ENCODE peak calls at places on chromosomes 5 and 9, in nine cellular contexts. One of them, this sample, is unnamed.

GRCh38 chr5:54309237-54309636 is 1.1 kb downstream of the ARL15 start:
- DNase-seq in MM.1S: no peak
- DNase-seq in bronchial epithelial cell: peak; percentile 26
- DNase-seq in choroid plexus epithelial cell: peak; percentile 16
- DNase-seq in astrocyte of the cerebellum: no peak
- DNase-seq in GM13976: no peak
- DNase-seq in psoas muscle: no peak
- DNase-seq in OCI-LY7: peak; percentile 7
- DNase-seq in sigmoid colon: no peak
- DNase-seq in this sample: no peak

GRCh38 chr5:154198611-154199230 is 8.2 kb downstream of the GALNT10 start:
- DNase-seq in bronchial epithelial cell: peak; percentile 87
- DNase-seq in OCI-LY7: no peak
- DNase-seq in psoas muscle: no peak
- DNase-seq in astrocyte of the cerebellum: peak; percentile 24
- DNase-seq in sigmoid colon: no peak
- DNase-seq in MM.1S: no peak
- DNase-seq in GM13976: no peak
- DNase-seq in choroid plexus epithelial cell: peak; percentile 71
- DNase-seq in this sample: no peak

GRCh38 chr9:112051812-112052211 is 123.3 kb downstream of the SUSD1 start:
- DNase-seq in bronchial epithelial cell: no peak
- DNase-seq in GM13976: no peak
- DNase-seq in sigmoid colon: no peak
- DNase-seq in OCI-LY7: no peak
- DNase-seq in psoas muscle: no peak
- DNase-seq in choroid plexus epithelial cell: no peak
- DNase-seq in astrocyte of the cerebellum: no peak
- DNase-seq in MM.1S: no peak
- DNase-seq in this sample: no peak

GRCh38 chr9:119934497-119934896 is 565.3 kb upstream of the BRINP1 start:
- DNase-seq in sigmoid colon: no peak
- DNase-seq in OCI-LY7: no peak
- DNase-seq in choroid plexus epithelial cell: no peak
- DNase-seq in GM13976: no peak
- DNase-seq in astrocyte of the cerebellum: no peak
- DNase-seq in MM.1S: no peak
- DNase-seq in bronchial epithelial cell: no peak
- DNase-seq in psoas muscle: no peak
- DNase-seq in this sample: no peak

GRCh38 chr9:34559616-34560546 is 29.6 kb downstream of the CNTFR start:
- DNase-seq in GM13976: no peak
- DNase-seq in sigmoid colon: no peak
- DNase-seq in astrocyte of the cerebellum: no peak
- DNase-seq in bronchial epithelial cell: peak; percentile 62
- DNase-seq in choroid plexus epithelial cell: peak; percentile 72
- DNase-seq in OCI-LY7: no peak
- DNase-seq in MM.1S: no peak
- DNase-seq in psoas muscle: peak; percentile 91
- DNase-seq in this sample: no peak

GRCh38 chr5:14958196-14958595 is 86.6 kb upstream of the ANKH start:
- DNase-seq in bronchial epithelial cell: peak; percentile 76
- DNase-seq in sigmoid colon: no peak
- DNase-seq in psoas muscle: no peak
- DNase-seq in MM.1S: no peak
- DNase-seq in choroid plexus epithelial cell: no peak
- DNase-seq in astrocyte of the cerebellum: no peak
- DNase-seq in GM13976: no peak
- DNase-seq in OCI-LY7: no peak
- DNase-seq in this sample: no peak

GRCh38 chr5:53430618-53431252 is 49.7 kb upstream of the FST start:
- DNase-seq in OCI-LY7: peak; percentile 3
- DNase-seq in GM13976: no peak
- DNase-seq in bronchial epithelial cell: peak; percentile 73
- DNase-seq in MM.1S: no peak
- DNase-seq in astrocyte of the cerebellum: no peak
- DNase-seq in choroid plexus epithelial cell: peak; percentile 86
- DNase-seq in psoas muscle: no peak
- DNase-seq in sigmoid colon: no peak
- DNase-seq in this sample: no peak

GRCh38 chr5:116097301-116097700 is 12.5 kb downstream of the COMMD10 start:
- DNase-seq in bronchial epithelial cell: peak; percentile 45
- DNase-seq in MM.1S: no peak
- DNase-seq in choroid plexus epithelial cell: peak; percentile 8
- DNase-seq in OCI-LY7: no peak
- DNase-seq in sigmoid colon: no peak
- DNase-seq in psoas muscle: no peak
- DNase-seq in astrocyte of the cerebellum: no peak
- DNase-seq in GM13976: no peak
- DNase-seq in this sample: no peak

GRCh38 chr9:85702881-85703280 is 38.9 kb downstream of the AGTPBP1 start:
- DNase-seq in choroid plexus epithelial cell: no peak
- DNase-seq in GM13976: no peak
- DNase-seq in astrocyte of the cerebellum: no peak
- DNase-seq in sigmoid colon: no peak
- DNase-seq in MM.1S: no peak
- DNase-seq in bronchial epithelial cell: no peak
- DNase-seq in psoas muscle: no peak
- DNase-seq in OCI-LY7: no peak
- DNase-seq in this sample: no peak

GRCh38 chr5:2895876-2896275 is 144.4 kb upstream of the IRX2 start:
- DNase-seq in astrocyte of the cerebellum: no peak
- DNase-seq in MM.1S: no peak
- DNase-seq in bronchial epithelial cell: no peak
- DNase-seq in choroid plexus epithelial cell: no peak
- DNase-seq in OCI-LY7: no peak
- DNase-seq in sigmoid colon: no peak
- DNase-seq in psoas muscle: no peak
- DNase-seq in GM13976: no peak
- DNase-seq in this sample: no peak

GRCh38 chr5:94558028-94558427 is 60.4 kb downstream of the KIAA0825 start:
- DNase-seq in MM.1S: no peak
- DNase-seq in GM13976: no peak
- DNase-seq in sigmoid colon: no peak
- DNase-seq in bronchial epithelial cell: no peak
- DNase-seq in OCI-LY7: no peak
- DNase-seq in psoas muscle: no peak
- DNase-seq in choroid plexus epithelial cell: no peak
- DNase-seq in astrocyte of the cerebellum: no peak
- DNase-seq in this sample: no peak

GRCh38 chr9:84170521-84171141 is 169.9 kb downstream of the SLC28A3 start:
- DNase-seq in psoas muscle: peak; percentile 94
- DNase-seq in sigmoid colon: peak; percentile 90
- DNase-seq in MM.1S: no peak
- DNase-seq in GM13976: no peak
- DNase-seq in choroid plexus epithelial cell: peak; percentile 98
- DNase-seq in astrocyte of the cerebellum: peak; percentile 90
- DNase-seq in bronchial epithelial cell: peak; percentile 84
- DNase-seq in OCI-LY7: no peak
- DNase-seq in this sample: peak; percentile 86

GRCh38 chr5:11719888-11720481 is 184.3 kb downstream of the CTNND2 start:
- DNase-seq in MM.1S: peak; percentile 77
- DNase-seq in psoas muscle: no peak
- DNase-seq in OCI-LY7: peak; percentile 69
- DNase-seq in GM13976: peak; percentile 12
- DNase-seq in sigmoid colon: no peak
- DNase-seq in bronchial epithelial cell: peak; percentile 32
- DNase-seq in astrocyte of the cerebellum: peak; percentile 18
- DNase-seq in choroid plexus epithelial cell: peak; percentile 3
- DNase-seq in this sample: no peak

GRCh38 chr5:139759219-139759721 is 36.3 kb upstream of the PSD2 start:
- DNase-seq in choroid plexus epithelial cell: no peak
- DNase-seq in sigmoid colon: no peak
- DNase-seq in bronchial epithelial cell: no peak
- DNase-seq in OCI-LY7: no peak
- DNase-seq in GM13976: no peak
- DNase-seq in psoas muscle: no peak
- DNase-seq in astrocyte of the cerebellum: no peak
- DNase-seq in MM.1S: no peak
- DNase-seq in this sample: no peak

GRCh38 chr9:127130661-127131538 is 8.5 kb upstream of the ANGPTL2 start:
- DNase-seq in bronchial epithelial cell: peak; percentile 94
- DNase-seq in astrocyte of the cerebellum: peak; percentile 90
- DNase-seq in MM.1S: no peak
- DNase-seq in choroid plexus epithelial cell: peak; percentile 97
- DNase-seq in sigmoid colon: peak; percentile 93
- DNase-seq in OCI-LY7: no peak
- DNase-seq in GM13976: no peak
- DNase-seq in psoas muscle: peak; percentile 90
- DNase-seq in this sample: peak; percentile 88

GRCh38 chr5:151048526-151048925 is 28.1 kb downstream of the GPX3 start:
- DNase-seq in psoas muscle: peak; percentile 26
- DNase-seq in sigmoid colon: no peak
- DNase-seq in OCI-LY7: no peak
- DNase-seq in GM13976: no peak
- DNase-seq in choroid plexus epithelial cell: no peak
- DNase-seq in bronchial epithelial cell: no peak
- DNase-seq in MM.1S: no peak
- DNase-seq in astrocyte of the cerebellum: no peak
- DNase-seq in this sample: no peak
- TF ChIP-seq CTCF in psoas muscle: peak; percentile 25
- TF ChIP-seq CTCF in sigmoid colon: no peak
- TF ChIP-seq CTCF in OCI-LY7: no peak
- TF ChIP-seq CTCF in GM13976: no peak
- TF ChIP-seq CTCF in choroid plexus epithelial cell: peak; percentile 65
- TF ChIP-seq CTCF in bronchial epithelial cell: peak; percentile 41
- TF ChIP-seq CTCF in MM.1S: no peak
- TF ChIP-seq CTCF in astrocyte of the cerebellum: peak; percentile 49
- TF ChIP-seq CTCF in this sample: peak; percentile 34

DNA sequence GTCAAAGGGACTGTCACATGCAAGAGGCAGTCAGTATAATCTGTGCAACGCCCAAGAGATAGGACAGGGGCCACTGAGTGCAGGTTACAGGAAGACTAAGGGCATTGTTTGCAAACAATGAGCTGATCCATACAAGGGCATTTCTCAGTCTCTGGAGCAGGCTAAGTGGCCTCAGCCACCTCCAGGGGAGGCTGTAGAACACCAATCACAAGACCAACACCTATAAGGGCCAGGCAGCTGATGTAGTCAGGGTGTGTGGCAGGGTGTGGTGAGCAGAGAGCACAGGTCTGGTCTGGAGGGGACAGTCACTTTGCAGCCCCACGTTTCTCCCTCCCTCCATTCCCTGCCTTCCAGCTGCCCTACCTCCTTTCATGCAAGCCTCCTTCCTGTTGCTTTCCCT is 83.2 kb upstream of the ADRA1B start:
- DNase-seq in bronchial epithelial cell: no peak
- DNase-seq in astrocyte of the cerebellum: no peak
- DNase-seq in choroid plexus epithelial cell: no peak
- DNase-seq in psoas muscle: no peak
- DNase-seq in sigmoid colon: no peak
- DNase-seq in OCI-LY7: no peak
- DNase-seq in MM.1S: no peak
- DNase-seq in GM13976: no peak
- DNase-seq in this sample: no peak
- TF ChIP-seq CTCF in bronchial epithelial cell: peak; percentile 4
- TF ChIP-seq CTCF in astrocyte of the cerebellum: no peak
- TF ChIP-seq CTCF in choroid plexus epithelial cell: no peak
- TF ChIP-seq CTCF in psoas muscle: no peak
- TF ChIP-seq CTCF in sigmoid colon: no peak
- TF ChIP-seq CTCF in OCI-LY7: no peak
- TF ChIP-seq CTCF in MM.1S: no peak
- TF ChIP-seq CTCF in GM13976: no peak
- TF ChIP-seq CTCF in this sample: no peak

GRCh38 chr9:129675656-129676055 is 10.2 kb downstream of the PRRX2 start:
- DNase-seq in psoas muscle: no peak
- DNase-seq in bronchial epithelial cell: no peak
- DNase-seq in astrocyte of the cerebellum: no peak
- DNase-seq in OCI-LY7: no peak
- DNase-seq in sigmoid colon: no peak
- DNase-seq in GM13976: no peak
- DNase-seq in MM.1S: no peak
- DNase-seq in choroid plexus epithelial cell: peak; percentile 21
- DNase-seq in this sample: no peak
- TF ChIP-seq CTCF in psoas muscle: no peak
- TF ChIP-seq CTCF in bronchial epithelial cell: no peak
- TF ChIP-seq CTCF in astrocyte of the cerebellum: no peak
- TF ChIP-seq CTCF in OCI-LY7: no peak
- TF ChIP-seq CTCF in sigmoid colon: no peak
- TF ChIP-seq CTCF in GM13976: no peak
- TF ChIP-seq CTCF in MM.1S: no peak
- TF ChIP-seq CTCF in choroid plexus epithelial cell: no peak
- TF ChIP-seq CTCF in this sample: no peak

GRCh38 chr5:103258368-103258956 is at the start of gene MACIR:
- DNase-seq in sigmoid colon: peak; percentile 98
- DNase-seq in bronchial epithelial cell: peak; percentile 91
- DNase-seq in choroid plexus epithelial cell: peak; percentile 99
- DNase-seq in MM.1S: peak; percentile 99
- DNase-seq in OCI-LY7: peak; percentile 96
- DNase-seq in psoas muscle: peak; percentile 98
- DNase-seq in astrocyte of the cerebellum: peak; percentile 95
- DNase-seq in GM13976: peak; percentile 89
- DNase-seq in this sample: peak; percentile 91
- TF ChIP-seq CTCF in sigmoid colon: no peak
- TF ChIP-seq CTCF in bronchial epithelial cell: no peak
- TF ChIP-seq CTCF in choroid plexus epithelial cell: peak; percentile 36
- TF ChIP-seq CTCF in MM.1S: no peak
- TF ChIP-seq CTCF in OCI-LY7: peak; percentile 11
- TF ChIP-seq CTCF in psoas muscle: no peak
- TF ChIP-seq CTCF in astrocyte of the cerebellum: no peak
- TF ChIP-seq CTCF in GM13976: no peak
- TF ChIP-seq CTCF in this sample: peak; percentile 3

DNA sequence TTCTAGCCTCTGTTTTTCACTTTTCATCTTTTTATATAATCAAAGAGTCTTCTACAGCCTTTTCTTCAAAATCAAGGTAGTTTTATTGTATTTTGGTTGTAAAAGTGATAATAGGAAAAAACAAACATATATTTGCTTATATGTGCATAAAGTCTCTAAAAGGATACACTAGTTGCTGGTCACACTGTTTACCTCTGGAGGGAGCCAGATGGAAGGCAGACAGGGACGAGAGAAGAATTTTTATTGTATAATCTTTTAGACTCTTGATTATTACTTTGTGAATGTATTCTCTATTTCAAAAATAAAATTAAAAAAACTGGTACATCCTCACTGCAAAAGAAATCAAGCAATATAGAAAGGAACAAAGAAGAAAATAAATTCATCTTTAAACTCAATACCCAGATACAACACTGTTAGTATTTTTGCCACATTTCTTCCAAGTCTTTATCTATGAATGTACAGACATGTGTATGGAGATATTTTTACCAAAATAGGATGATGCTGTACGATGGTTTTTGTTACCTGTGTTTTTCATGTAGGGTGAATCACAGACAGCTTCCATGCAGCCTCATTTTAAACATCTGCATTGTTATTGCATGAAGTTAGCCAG is 6.1 kb upstream of the RNF183 start:
- DNase-seq in sigmoid colon: no peak
- DNase-seq in psoas muscle: no peak
- DNase-seq in OCI-LY7: peak; percentile 44
- DNase-seq in MM.1S: peak; percentile 62
- DNase-seq in GM13976: peak; percentile 64
- DNase-seq in choroid plexus epithelial cell: peak; percentile 76
- DNase-seq in bronchial epithelial cell: peak; percentile 49
- DNase-seq in astrocyte of the cerebellum: peak; percentile 32
- DNase-seq in this sample: no peak
- TF ChIP-seq CTCF in sigmoid colon: peak; percentile 41
- TF ChIP-seq CTCF in psoas muscle: peak; percentile 58
- TF ChIP-seq CTCF in OCI-LY7: peak; percentile 95
- TF ChIP-seq CTCF in MM.1S: peak; percentile 67
- TF ChIP-seq CTCF in GM13976: peak; percentile 46
- TF ChIP-seq CTCF in choroid plexus epithelial cell: peak; percentile 88
- TF ChIP-seq CTCF in bronchial epithelial cell: peak; percentile 49
- TF ChIP-seq CTCF in astrocyte of the cerebellum: peak; percentile 81
- TF ChIP-seq CTCF in this sample: peak; percentile 84

This sample was measured in AG09319.